ENCODE peak calls at places on chromosomes 5 and 9, in four cellular contexts. Q, N, I and E are unnamed samples.

GRCh38 chr9:120348951-120349429 is 231.0 kb downstream of the CDK5RAP2 start:
- DNase-seq in Q (peak), N (peak), I (no peak), E (peak)

GRCh38 chr5:109619661-109620060 is 70.1 kb upstream of the MAN2A1 start:
- DNase-seq in Q (no peak), N (no peak), I (no peak), E (no peak)

GRCh38 chr5:167861134-167861930 is 430.1 kb upstream of the WWC1 start:
- DNase-seq in Q (no peak), N (peak), I (no peak), E (no peak)

GRCh38 chr9:19201899-19202891 is 28.3 kb upstream of the DENND4C start:
- DNase-seq in Q (no peak), N (no peak), I (no peak), E (no peak)

GRCh38 chr5:59673438-59674058 is 220.0 kb downstream of the PDE4D start:
- DNase-seq in Q (no peak), N (peak), I (no peak), E (no peak)

GRCh38 chr9:124291801-124292396 is 34.1 kb downstream of the NEK6 start:
- DNase-seq in Q (no peak), N (no peak), I (no peak), E (no peak)

GRCh38 chr5:95048633-95049032 is 236.3 kb downstream of the MCTP1 start:
- DNase-seq in Q (no peak), N (no peak), I (no peak), E (no peak)

GRCh38 chr9:94097788-94098413 is 13.6 kb downstream of the PTPDC1 start:
- DNase-seq in Q (no peak), N (no peak), I (no peak), E (peak)

GRCh38 chr9:88280816-88281382 is 107.3 kb upstream of the SPIN1 start:
- DNase-seq in Q (no peak), N (no peak), I (no peak), E (no peak)

GRCh38 chr5:61306531-61307195 is 25.4 kb upstream of the ZSWIM6 start:
- DNase-seq in Q (peak), N (no peak), I (no peak), E (no peak)

GRCh38 chr5:81606150-81606549 is 144.7 kb downstream of the SSBP2 start:
- DNase-seq in Q (no peak), N (no peak), I (no peak), E (no peak)

GRCh38 chr9:124197177-124198095 is 60.3 kb upstream of the NEK6 start:
- DNase-seq in Q (no peak), N (peak), I (no peak), E (no peak)

GRCh38 chr5:131986161-131986912 is 25.1 kb downstream of the ACSL6 start:
- DNase-seq in Q (no peak), N (no peak), I (no peak), E (no peak)

GRCh38 chr5:55888205-55888604 is 37.0 kb downstream of the IL31RA start:
- DNase-seq in Q (no peak), N (no peak), I (no peak), E (no peak)

GRCh38 chr9:113999256-114000062 is 78.6 kb downstream of the AMBP start:
- DNase-seq in Q (no peak), N (no peak), I (peak), E (no peak)

GRCh38 chr5:10653033-10653432 is 89.2 kb downstream of the ANKRD33B start:
- DNase-seq in Q (no peak), N (no peak), I (no peak), E (no peak)

GRCh38 chr9:92764988-92765936 is 629 bp upstream of the BICD2 start:
- DNase-seq in Q (peak), N (peak), I (peak), E (peak)
- TF ChIP-seq POLR2A in Q (peak), N (peak), I (no peak), E (peak)

GRCh38 chr9:136398286-136398685 is 1.7 kb downstream of the SNAPC4 start:
- DNase-seq in Q (no peak), N (no peak), I (no peak), E (no peak)

GRCh38 chr9:136399176-136400037 is 563 bp downstream of the SNAPC4 start:
- DNase-seq in Q (no peak), N (peak), I (no peak), E (peak)

GRCh38 chr9:136401173-136401922 is 1.4 kb upstream of the SNAPC4 start:
- DNase-seq in Q (no peak), N (no peak), I (no peak), E (no peak)

GRCh38 chr9:136402067-136402466 is 2.1 kb upstream of the SNAPC4 start:
- DNase-seq in Q (no peak), N (no peak), I (no peak), E (no peak)

GRCh38 chr9:136400038-136400834 is at the start of gene SNAPC4:
- DNase-seq in Q (peak), N (peak), I (peak), E (peak)
- TF ChIP-seq POLR2A in Q (peak), N (peak), I (no peak), E (peak)

DNA sequence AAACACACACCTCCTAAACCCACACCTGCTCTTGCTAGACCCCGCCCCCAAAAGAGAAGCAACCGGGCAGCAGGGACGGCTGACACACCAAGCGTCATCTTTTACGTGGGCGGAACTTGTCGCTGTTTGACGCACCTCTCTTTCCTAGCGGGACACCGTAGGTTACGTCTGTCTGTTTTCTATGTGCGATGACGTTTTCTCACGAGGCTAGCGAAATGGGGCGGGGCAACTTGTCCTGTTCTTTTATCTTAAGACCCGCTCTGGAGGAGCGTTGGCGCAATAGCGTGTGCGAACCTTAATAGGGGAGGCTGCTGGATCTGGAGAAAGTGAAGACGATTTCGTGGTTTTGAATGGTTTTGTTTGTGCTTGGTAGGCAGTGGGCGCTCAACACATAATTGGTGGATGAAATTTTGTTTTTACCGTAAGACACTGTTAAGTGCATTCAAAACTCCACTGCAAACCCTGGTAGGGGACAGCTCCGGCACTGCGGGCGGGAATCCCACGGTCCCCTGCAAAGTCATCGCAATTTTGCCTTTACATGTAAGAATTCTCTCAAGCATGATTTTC is 501 bp upstream of the C9orf72 start:
- DNase-seq in Q (peak), N (peak), I (peak), E (peak)
- TF ChIP-seq POLR2A in Q (peak), N (peak), I (no peak), E (no peak)

GRCh38 chr5:141511771-141512325 is 23.0 kb downstream of the PCDHGC5 start:
- DNase-seq in Q (no peak), N (no peak), I (no peak), E (no peak)

GRCh38 chr5:141512390-141513020 is 23.6 kb downstream of the PCDHGC5 start:
- DNase-seq in Q (no peak), N (peak), I (peak), E (no peak)

GRCh38 chr5:141514330-141515111 is 25.6 kb downstream of the PCDHGC5 start:
- DNase-seq in Q (no peak), N (no peak), I (no peak), E (no peak)

GRCh38 chr5:141513627-141514329 is 24.9 kb downstream of the PCDHGC5 start:
- DNase-seq in Q (no peak), N (peak), I (peak), E (peak)

GRCh38 chr5:141513021-141513626 is 24.2 kb downstream of the PCDHGC5 start:
- DNase-seq in Q (no peak), N (peak), I (no peak), E (no peak)
- TF ChIP-seq POLR2A in Q (peak), N (no peak), I (no peak), E (no peak)